ENCODE peak calls at places on chromosomes 3 and 15, in four cellular contexts. S is H1, Y is HepG2, H is NT2/D1. U is an unnamed sample.
A peak's percentile ranks its signal among the peaks of the same experiment; 100 is the strongest.

GRCh38 chr3:127674099-127674792 is 1.5 kb downstream of the ABTB1 start:
- DNase-seq in S (no peak), Y (no peak), H (no peak), U (no peak)

GRCh38 chr3:63863150-63864007 is at the start of the genes ATXN7 and THOC7:
- DNase-seq in Y (peak; percentile 24), H (peak; percentile 28), S (peak; percentile 80), U (no peak)

GRCh38 chr3:107598926-107599754 is 76.4 kb downstream of the BBX start:
- DNase-seq in S (no peak), Y (peak; percentile 65), H (no peak), U (peak; percentile 59)

GRCh38 chr15:80615783-80616391 is 79.2 kb upstream of the ABHD17C start:
- DNase-seq in H (no peak), Y (peak; percentile 87), S (no peak), U (no peak)

GRCh38 chr3:143640774-143641173 is 207.5 kb downstream of the SLC9A9 start:
- DNase-seq in S (no peak), Y (no peak), H (no peak), U (no peak)

GRCh38 chr3:48536116-48536515 is 20.5 kb downstream of the PFKFB4 start:
- DNase-seq in S (no peak), H (no peak), Y (no peak), U (no peak)

GRCh38 chr3:186160691-186161243 is 51.9 kb upstream of the ETV5 start:
- DNase-seq in S (no peak), Y (no peak), H (no peak), U (no peak)

GRCh38 chr15:77376770-77377169 is 43.1 kb downstream of the PEAK1 start:
- DNase-seq in S (no peak), Y (no peak), H (no peak), U (no peak)

GRCh38 chr3:37741644-37742043 is 120.0 kb upstream of the CTDSPL start:
- DNase-seq in H (no peak), S (no peak), Y (peak; percentile 18), U (no peak)

GRCh38 chr3:2099028-2099671 is 484 bp downstream of the CNTN4 start:
- DNase-seq in Y (no peak), H (peak; percentile 32), S (peak; percentile 79), U (no peak)

GRCh38 chr15:70093070-70093469 is 4.6 kb downstream of the TLE3 start:
- DNase-seq in Y (peak; percentile 23), H (no peak), S (no peak), U (no peak)

GRCh38 chr3:56962922-56963321 is 97.5 kb upstream of the SPATA12 start:
- DNase-seq in S (no peak), H (no peak), Y (no peak), U (no peak)

GRCh38 chr3:184459355-184459754 is 79.5 kb downstream of the CHRD start:
- DNase-seq in H (no peak), Y (no peak), S (no peak), U (no peak)

GRCh38 chr3:53750253-53751210 is 95.7 kb downstream of the CHDH start:
- DNase-seq in H (no peak), S (no peak), Y (no peak), U (no peak)

GRCh38 chr3:123571264-123571972 is 13.4 kb downstream of the HACD2 start:
- DNase-seq in S (peak; percentile 51), Y (no peak), H (no peak), U (no peak)

GRCh38 chr3:79521221-79521848 is 246.5 kb downstream of the ROBO1 start:
- DNase-seq in S (no peak), H (peak; percentile 13), Y (peak; percentile 35), U (peak; percentile 5)

GRCh38 chr3:28173831-28174230 is 67.6 kb upstream of the CMC1 start:
- DNase-seq in S (no peak), H (no peak), Y (no peak), U (no peak)

GRCh38 chr3:63908081-63908736 is 4.0 kb downstream of the SCAANT1 start:
- DNase-seq in H (no peak), S (no peak), Y (peak; percentile 10), U (no peak)

GRCh38 chr3:50436063-50436674 is 67.3 kb downstream of the CACNA2D2 start:
- DNase-seq in H (peak; percentile 42), S (peak; percentile 95), Y (peak; percentile 50), U (no peak)

GRCh38 chr3:140441006-140441405 is 236.9 kb upstream of the TRIM42 start:
- DNase-seq in H (no peak), S (no peak), Y (no peak), U (no peak)

GRCh38 chr15:23467110-23467600 is 20.1 kb upstream of the GOLGA6L2 start:
- DNase-seq in Y (peak; percentile 23), H (no peak), S (no peak), U (no peak)

GRCh38 chr3:119731545-119732343 is 28.9 kb downstream of the CFAP91 start:
- DNase-seq in S (no peak), Y (no peak), H (no peak), U (no peak)

DNA sequence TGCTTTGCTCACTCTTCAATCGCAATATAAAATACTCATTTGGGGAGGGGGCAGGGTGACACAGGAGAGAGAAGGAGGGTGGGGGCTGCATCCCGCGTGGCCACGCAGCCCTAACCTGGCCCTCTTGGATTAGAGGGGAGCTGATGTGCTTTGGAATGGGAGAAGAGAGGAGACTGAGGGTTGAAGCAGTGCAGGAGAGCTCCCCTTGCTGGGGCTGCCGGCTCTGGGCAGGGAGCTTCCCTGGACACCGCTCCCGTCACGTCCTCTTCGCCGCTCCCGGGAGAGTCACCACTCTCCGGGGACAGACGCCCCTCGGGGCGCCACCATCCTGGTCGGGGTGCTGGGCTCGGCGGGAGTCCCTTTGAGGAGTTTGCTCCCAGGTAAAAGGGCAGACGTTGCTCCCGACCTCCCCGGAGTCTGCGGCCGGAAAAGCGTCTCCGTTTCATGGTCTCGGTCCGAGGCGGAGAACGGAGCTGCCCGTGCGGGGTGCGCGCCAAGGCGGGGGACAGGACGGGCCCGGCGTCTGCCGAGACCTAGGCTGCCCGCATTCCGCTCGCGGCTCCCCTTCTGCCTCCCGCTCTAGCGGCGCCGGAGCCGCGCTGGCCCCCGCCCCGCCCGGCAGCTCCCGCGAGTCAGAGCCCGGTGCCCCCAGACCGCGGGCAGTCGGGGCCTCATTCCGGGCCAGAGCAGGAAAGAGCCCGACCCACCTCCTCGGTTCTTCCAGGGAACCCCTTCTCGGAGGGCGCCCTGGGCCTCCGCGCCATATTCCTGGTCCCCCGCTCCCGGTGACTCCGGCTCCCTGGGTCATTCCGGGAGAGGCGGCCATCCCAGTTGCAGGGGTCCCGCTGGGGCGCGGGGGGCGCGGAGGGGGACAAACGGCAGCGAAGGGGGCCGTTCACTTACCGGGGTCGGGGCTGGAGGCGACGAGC is 603 bp downstream of the SLC7A14 start:
- DNase-seq in S (peak; percentile 72), Y (no peak), H (peak; percentile 6), U (no peak)
- H3K4me3 ChIP-seq in S (peak overlapping the region; percentile 58), Y (no peak overlapping the region), H (peak overlapping the region; percentile 44), U (no peak overlapping the region)

GRCh38 chr3:9076985-9077384 is 113.7 kb upstream of the RAD18 start:
- DNase-seq in S (no peak), Y (no peak), H (no peak), U (no peak)

GRCh38 chr3:9079674-9080073 is 116.4 kb upstream of the RAD18 start:
- DNase-seq in H (no peak), S (no peak), Y (no peak), U (no peak)

GRCh38 chr3:9081201-9081818 is 118.0 kb upstream of the RAD18 start:
- DNase-seq in S (no peak), Y (no peak), H (no peak), U (no peak)

GRCh38 chr3:9080165-9080564 is 116.9 kb upstream of the RAD18 start:
- DNase-seq in S (no peak), H (no peak), Y (no peak), U (no peak)

DNA sequence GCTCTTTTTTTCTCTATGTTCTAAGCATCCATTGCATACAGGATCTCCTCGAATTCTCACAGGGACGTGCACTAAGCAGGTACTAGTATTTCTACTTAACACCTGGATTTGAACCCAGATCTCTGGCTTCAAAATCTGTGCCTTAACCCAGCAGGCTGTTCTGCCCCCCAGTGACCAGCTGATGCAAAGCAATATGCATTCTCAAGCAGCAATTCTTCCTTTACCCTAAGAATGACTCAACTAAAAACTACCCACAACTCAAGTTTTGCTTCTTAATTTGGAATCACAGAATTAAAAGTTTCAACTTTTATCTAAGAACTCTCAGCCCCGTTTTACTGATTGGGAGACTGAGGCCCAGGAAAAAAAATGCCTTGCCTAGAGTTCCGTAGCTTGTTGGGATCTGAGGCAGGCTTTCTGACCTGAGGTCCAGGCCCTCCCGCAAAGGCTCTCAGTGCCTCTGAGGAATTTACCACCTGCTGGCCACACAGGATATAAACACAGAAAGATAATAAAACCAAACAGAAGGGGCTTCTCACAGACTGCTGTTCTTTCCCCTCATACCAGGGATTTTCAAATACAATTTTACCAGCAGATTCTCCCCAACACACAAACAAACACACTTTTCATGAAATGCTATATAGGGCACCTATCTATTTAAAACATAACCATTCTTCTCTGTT is 115.4 kb upstream of the RAD18 start:
- DNase-seq in S (no peak), Y (peak; percentile 9), H (peak; percentile 15), U (no peak)
- TF ChIP-seq SUZ12 in S (no peak), Y (no peak), H (no peak), U (no peak)

DNA sequence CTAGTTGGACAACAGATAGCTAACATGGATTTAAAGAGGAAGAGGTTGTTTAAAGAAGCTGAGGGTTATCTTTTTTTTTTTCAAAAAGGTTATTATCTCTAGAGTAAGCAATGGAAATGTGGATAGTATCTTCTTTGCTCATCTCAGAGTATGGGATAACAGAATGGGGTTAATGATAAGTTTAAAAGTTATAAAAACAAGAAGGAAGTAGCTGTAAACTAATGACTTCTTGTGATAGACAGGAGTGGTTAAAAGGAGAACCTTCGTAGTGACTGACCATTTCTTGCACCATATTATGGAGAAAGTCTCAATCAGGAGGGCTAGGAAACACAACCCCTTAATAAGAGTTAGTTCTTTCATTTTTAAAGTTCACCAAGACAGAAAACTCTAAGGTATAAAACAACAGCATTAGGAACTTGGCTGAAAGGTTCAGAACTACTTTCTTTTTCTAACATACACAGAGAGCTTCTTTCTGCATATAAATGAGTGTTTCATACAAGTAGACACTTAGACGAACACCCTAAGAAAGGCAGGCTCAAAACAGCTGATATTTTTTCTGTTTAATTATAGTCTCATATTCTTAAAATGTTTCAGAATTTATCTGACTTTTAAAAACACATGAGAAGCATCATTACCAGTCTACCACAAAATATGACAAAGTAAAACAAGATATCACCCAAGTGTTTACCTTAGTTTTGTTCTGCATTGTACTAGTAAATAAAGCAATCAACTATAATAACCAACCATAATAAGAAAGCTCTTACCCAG is 140.0 kb downstream of the MEIS2 start:
- DNase-seq in S (no peak), Y (no peak), H (no peak), U (no peak)
- TF ChIP-seq YY1 in S (no peak), Y (no peak), H (no peak), U (no peak)

GRCh38 chr3:172522871-172523818 is at the start of gene TNFSF10:
- DNase-seq in H (no peak), S (peak; percentile 52), Y (peak; percentile 37), U (peak; percentile 76)
- H3K4me3 ChIP-seq in H (no peak within 1 kb of the TSS), S (no peak within 1 kb of the TSS), Y (peak within 1 kb of the TSS; percentile 70), U (peak within 1 kb of the TSS; percentile 57)

GRCh38 chr3:148006508-148006907 is 597.3 kb downstream of the ZIC1 start:
- DNase-seq in Y (no peak), S (no peak), H (no peak), U (no peak)
- TF ChIP-seq SUZ12 in Y (no peak), S (no peak), H (no peak), U (no peak)

GRCh38 chr3:126509565-126510322 is 7.8 kb downstream of the UROC1 start:
- DNase-seq in Y (no peak), S (no peak), H (no peak), U (no peak)
- TF ChIP-seq YY1 in Y (no peak), S (no peak), H (no peak), U (no peak)

GRCh38 chr3:169241575-169241927 is 422.0 kb downstream of the MECOM start:
- DNase-seq in S (no peak), H (no peak), Y (no peak), U (no peak)
- H3K4me3 ChIP-seq in S (no peak overlapping the region), H (no peak overlapping the region), Y (no peak overlapping the region), U (no peak overlapping the region)